ENCODE peak calls at places on chromosomes 2 and 18, in five cellular contexts. One of them, this sample, is unnamed.

GRCh38 chr2:219002395-219003266 is 9.4 kb upstream of the CRYBA2 start:
- DNase-seq in germinal center: no peak
- DNase-seq in amniotic stem cell: no peak
- DNase-seq in NCI-H1092: peak
- DNase-seq in RWPE1: no peak
- DNase-seq in this sample: no peak

GRCh38 chr2:26843041-26843440 is 4.9 kb upstream of the DPYSL5 start:
- DNase-seq in germinal center: no peak
- DNase-seq in NCI-H1092: no peak
- DNase-seq in amniotic stem cell: no peak
- DNase-seq in RWPE1: no peak
- DNase-seq in this sample: no peak

GRCh38 chr18:45976581-45977373 is 9.6 kb upstream of the EPG5 start:
- DNase-seq in amniotic stem cell: no peak
- DNase-seq in RWPE1: no peak
- DNase-seq in NCI-H1092: no peak
- DNase-seq in germinal center: no peak
- DNase-seq in this sample: no peak

GRCh38 chr2:66803651-66804050 is 368.7 kb downstream of the MEIS1 start:
- DNase-seq in amniotic stem cell: no peak
- DNase-seq in NCI-H1092: no peak
- DNase-seq in RWPE1: no peak
- DNase-seq in germinal center: no peak
- DNase-seq in this sample: no peak

GRCh38 chr2:239194731-239195317 is 206.0 kb downstream of the HDAC4 start:
- DNase-seq in NCI-H1092: no peak
- DNase-seq in RWPE1: no peak
- DNase-seq in germinal center: no peak
- DNase-seq in amniotic stem cell: no peak
- DNase-seq in this sample: peak

GRCh38 chr2:236862961-236863728 is 222.5 kb upstream of the COPS8 start:
- DNase-seq in germinal center: peak
- DNase-seq in amniotic stem cell: peak
- DNase-seq in RWPE1: peak
- DNase-seq in NCI-H1092: no peak
- DNase-seq in this sample: no peak

GRCh38 chr2:215698566-215698965 is 262.7 kb upstream of the FN1 start:
- DNase-seq in amniotic stem cell: peak
- DNase-seq in germinal center: no peak
- DNase-seq in NCI-H1092: no peak
- DNase-seq in RWPE1: peak
- DNase-seq in this sample: no peak

GRCh38 chr2:219071189-219071816 is 10.6 kb upstream of the IHH start:
- DNase-seq in germinal center: no peak
- DNase-seq in NCI-H1092: no peak
- DNase-seq in RWPE1: peak
- DNase-seq in amniotic stem cell: no peak
- DNase-seq in this sample: peak

GRCh38 chr2:110837421-110838409 is 105.3 kb downstream of the ACOXL start:
- DNase-seq in amniotic stem cell: no peak
- DNase-seq in NCI-H1092: no peak
- DNase-seq in germinal center: no peak
- DNase-seq in RWPE1: no peak
- DNase-seq in this sample: no peak

GRCh38 chr2:86176583-86176982 is 18.7 kb downstream of the IMMT start:
- DNase-seq in germinal center: no peak
- DNase-seq in NCI-H1092: no peak
- DNase-seq in RWPE1: no peak
- DNase-seq in amniotic stem cell: no peak
- DNase-seq in this sample: no peak

GRCh38 chr2:69642709-69643601 is 584 bp downstream of the AAK1 start:
- DNase-seq in amniotic stem cell: peak
- DNase-seq in RWPE1: peak
- DNase-seq in NCI-H1092: no peak
- DNase-seq in germinal center: peak
- DNase-seq in this sample: peak

GRCh38 chr18:2906522-2907458 is 60.0 kb downstream of the EMILIN2 start:
- DNase-seq in germinal center: peak
- DNase-seq in NCI-H1092: no peak
- DNase-seq in RWPE1: peak
- DNase-seq in amniotic stem cell: no peak
- DNase-seq in this sample: peak

GRCh38 chr18:13725566-13726227 is 661 bp downstream of the FAM210A start:
- DNase-seq in NCI-H1092: no peak
- DNase-seq in germinal center: peak
- DNase-seq in amniotic stem cell: no peak
- DNase-seq in RWPE1: peak
- DNase-seq in this sample: no peak

GRCh38 chr2:26706093-26706492 is 13.6 kb downstream of the KCNK3 start:
- DNase-seq in amniotic stem cell: no peak
- DNase-seq in germinal center: no peak
- DNase-seq in NCI-H1092: no peak
- DNase-seq in RWPE1: no peak
- DNase-seq in this sample: no peak

GRCh38 chr2:134819334-134819733 is 19.1 kb upstream of the ACMSD start:
- DNase-seq in amniotic stem cell: peak
- DNase-seq in germinal center: no peak
- DNase-seq in NCI-H1092: no peak
- DNase-seq in RWPE1: peak
- DNase-seq in this sample: no peak

GRCh38 chr2:46394649-46395510 is 84.5 kb upstream of the TMEM247 start:
- DNase-seq in amniotic stem cell: no peak
- DNase-seq in germinal center: no peak
- DNase-seq in RWPE1: no peak
- DNase-seq in NCI-H1092: no peak
- DNase-seq in this sample: no peak

GRCh38 chr2:63590621-63591408 is 2.1 kb downstream of the MDH1 start:
- DNase-seq in amniotic stem cell: no peak
- DNase-seq in germinal center: no peak
- DNase-seq in RWPE1: no peak
- DNase-seq in NCI-H1092: no peak
- DNase-seq in this sample: no peak

GRCh38 chr2:234335676-234336228 is 161.1 kb downstream of the ARL4C start:
- DNase-seq in RWPE1: peak
- DNase-seq in amniotic stem cell: peak
- DNase-seq in germinal center: no peak
- DNase-seq in NCI-H1092: no peak
- DNase-seq in this sample: peak

GRCh38 chr2:236828002-236828401 is 257.7 kb upstream of the COPS8 start:
- DNase-seq in amniotic stem cell: no peak
- DNase-seq in NCI-H1092: no peak
- DNase-seq in germinal center: no peak
- DNase-seq in RWPE1: no peak
- DNase-seq in this sample: no peak

GRCh38 chr2:223075301-223076270 is 23.6 kb downstream of the KCNE4 start:
- DNase-seq in amniotic stem cell: no peak
- DNase-seq in RWPE1: no peak
- DNase-seq in NCI-H1092: no peak
- DNase-seq in germinal center: no peak
- DNase-seq in this sample: no peak

GRCh38 chr18:79480171-79480981 is 84.6 kb downstream of the NFATC1 start:
- DNase-seq in NCI-H1092: no peak
- DNase-seq in RWPE1: no peak
- DNase-seq in amniotic stem cell: no peak
- DNase-seq in germinal center: no peak
- DNase-seq in this sample: peak

GRCh38 chr18:47172476-47172875 is 3.7 kb downstream of the IER3IP1 start:
- DNase-seq in germinal center: no peak
- DNase-seq in NCI-H1092: no peak
- DNase-seq in RWPE1: no peak
- DNase-seq in amniotic stem cell: no peak
- DNase-seq in this sample: no peak

GRCh38 chr2:185802926-185803325 is 64.3 kb downstream of the FSIP2 start:
- DNase-seq in amniotic stem cell: no peak
- DNase-seq in RWPE1: no peak
- DNase-seq in NCI-H1092: no peak
- DNase-seq in germinal center: no peak
- DNase-seq in this sample: no peak

GRCh38 chr2:9950521-9951271 is 797 bp upstream of the GRHL1 start:
- DNase-seq in NCI-H1092: no peak
- DNase-seq in germinal center: peak
- DNase-seq in RWPE1: peak
- DNase-seq in amniotic stem cell: no peak
- DNase-seq in this sample: peak

GRCh38 chr18:59267511-59268126 is 5.6 kb downstream of the RAX start:
- DNase-seq in amniotic stem cell: no peak
- DNase-seq in germinal center: no peak
- DNase-seq in RWPE1: no peak
- DNase-seq in NCI-H1092: no peak
- DNase-seq in this sample: no peak

GRCh38 chr2:141767051-141767450 is 363.8 kb downstream of the LRP1B start:
- DNase-seq in RWPE1: no peak
- DNase-seq in germinal center: no peak
- DNase-seq in NCI-H1092: no peak
- DNase-seq in amniotic stem cell: peak
- DNase-seq in this sample: no peak